ENCODE peak calls at places on chromosomes 7 and 10, in eight cellular contexts. A is left ventricle myocardium inferior, I is colonic mucosa, M is left lung, S is endodermal cell, Y is AG04450, J is neural progenitor cell, K is hepatocyte. X is an unnamed sample.
A peak's percentile ranks its signal among the peaks of the same experiment; 100 is the strongest.

GRCh38 chr7:83005410-83005809 is 157.3 kb downstream of the PCLO start:
- DNase-seq in A (no peak), I (no peak), M (no peak), S (no peak), Y (no peak), J (peak; percentile 36), K (peak; percentile 11), X (no peak)

GRCh38 chr7:150405584-150406310 is 26.6 kb downstream of the ZNF775 start:
- DNase-seq in A (no peak), I (peak; percentile 59), M (no peak), S (peak; percentile 85), Y (no peak), J (peak; percentile 78), K (peak; percentile 55), X (peak; percentile 9)

GRCh38 chr10:45555789-45556188 is 116.8 kb downstream of the ZFAND4 start:
- DNase-seq in A (no peak), I (no peak), M (no peak), S (no peak), Y (no peak), J (no peak), K (no peak), X (no peak)

GRCh38 chr10:28326516-28327493 is 23.9 kb upstream of the MPP7 start:
- DNase-seq in A (peak; percentile 23), I (no peak), M (peak; percentile 42), S (peak; percentile 53), Y (no peak), J (no peak), K (peak; percentile 24), X (no peak)

GRCh38 chr10:122234416-122234815 is 36.7 kb upstream of the BTBD16 start:
- DNase-seq in A (no peak), I (no peak), M (no peak), S (no peak), Y (no peak), J (peak; percentile 20), K (no peak), X (no peak)

GRCh38 chr10:4316166-4316810 is 509.7 kb upstream of the AKR1E2 start:
- DNase-seq in A (peak; percentile 34), I (no peak), M (no peak), S (no peak), Y (peak; percentile 4), J (no peak), K (no peak), X (no peak)

GRCh38 chr7:102412548-102412947 is 16.4 kb downstream of the PRKRIP1 start:
- DNase-seq in A (peak; percentile 46), I (no peak), M (no peak), S (peak; percentile 83), Y (no peak), J (peak; percentile 38), K (no peak), X (peak; percentile 52)

GRCh38 chr7:110322796-110323195 is 768.1 kb upstream of the LRRN3 start:
- DNase-seq in A (no peak), I (no peak), M (no peak), S (no peak), Y (no peak), J (no peak), K (no peak), X (no peak)

GRCh38 chr7:151391358-151391730 is 18.5 kb downstream of the WDR86 start:
- DNase-seq in A (no peak), I (no peak), M (no peak), S (no peak), Y (no peak), J (no peak), K (no peak), X (no peak)

GRCh38 chr7:38773430-38773829 is 135.6 kb downstream of the VPS41 start:
- DNase-seq in A (no peak), I (no peak), M (no peak), S (no peak), Y (no peak), J (no peak), K (no peak), X (no peak)

GRCh38 chr10:89929282-89930026 is 228.1 kb downstream of the KIF20B start:
- DNase-seq in A (no peak), I (no peak), M (no peak), S (no peak), Y (no peak), J (no peak), K (no peak), X (no peak)

GRCh38 chr7:81618400-81619014 is 151.3 kb downstream of the HGF start:
- DNase-seq in A (no peak), I (no peak), M (no peak), S (no peak), Y (peak; percentile 79), J (no peak), K (peak; percentile 26), X (peak; percentile 53)

GRCh38 chr7:28626629-28627262 is 214.4 kb downstream of the CREB5 start:
- DNase-seq in A (no peak), I (peak; percentile 21), M (no peak), S (peak; percentile 83), Y (no peak), J (peak; percentile 60), K (no peak), X (peak; percentile 66)

GRCh38 chr10:122310311-122311050 is 39.4 kb downstream of the BTBD16 start:
- DNase-seq in A (no peak), I (peak; percentile 85), M (no peak), S (peak; percentile 70), Y (no peak), J (no peak), K (peak; percentile 88), X (no peak)

GRCh38 chr7:1817061-1817712 is 147.1 kb downstream of the ELFN1 start:
- DNase-seq in A (no peak), I (no peak), M (no peak), S (no peak), Y (no peak), J (no peak), K (no peak), X (no peak)

GRCh38 chr10:13348216-13349017 is at the start of gene SEPHS1:
- DNase-seq in A (peak; percentile 75), I (peak; percentile 82), M (peak; percentile 79), S (peak; percentile 92), Y (no peak), J (peak; percentile 81), K (peak; percentile 83), X (peak; percentile 83)
- TF ChIP-seq CTCF in A (peak; percentile 26), I (no peak), M (no peak), S (no peak), Y (no peak), J (no peak), K (peak; percentile 16), X (no peak)

DNA sequence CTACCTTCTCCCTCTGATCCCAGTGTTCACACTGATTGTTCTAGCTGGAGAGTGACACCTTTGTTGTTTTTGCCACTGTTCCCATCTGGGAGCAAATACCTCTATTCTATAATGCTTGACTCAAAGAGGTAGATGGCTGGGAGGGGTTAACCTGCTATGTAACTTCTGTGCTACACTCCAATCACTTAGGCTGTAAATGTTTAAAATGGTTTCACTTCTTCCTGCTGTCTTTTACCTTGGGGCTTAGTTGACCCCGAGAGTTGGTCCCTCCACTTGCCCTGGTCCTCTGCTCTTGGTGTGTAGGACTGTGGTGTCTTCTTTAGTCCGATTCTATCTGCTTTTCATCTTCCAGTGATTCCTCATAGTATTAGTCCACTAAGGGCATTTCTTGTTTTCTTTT is 22.3 kb downstream of the KLHDC10 start:
- DNase-seq in A (no peak), I (no peak), M (no peak), S (peak; percentile 42), Y (no peak), J (no peak), K (no peak), X (no peak)
- H3K27ac ChIP-seq in A (no peak overlapping the region), I (no peak overlapping the region), M (no peak overlapping the region), S (no peak overlapping the region), Y (no peak overlapping the region), J (no peak overlapping the region), K (no peak overlapping the region), X (no peak overlapping the region)

DNA sequence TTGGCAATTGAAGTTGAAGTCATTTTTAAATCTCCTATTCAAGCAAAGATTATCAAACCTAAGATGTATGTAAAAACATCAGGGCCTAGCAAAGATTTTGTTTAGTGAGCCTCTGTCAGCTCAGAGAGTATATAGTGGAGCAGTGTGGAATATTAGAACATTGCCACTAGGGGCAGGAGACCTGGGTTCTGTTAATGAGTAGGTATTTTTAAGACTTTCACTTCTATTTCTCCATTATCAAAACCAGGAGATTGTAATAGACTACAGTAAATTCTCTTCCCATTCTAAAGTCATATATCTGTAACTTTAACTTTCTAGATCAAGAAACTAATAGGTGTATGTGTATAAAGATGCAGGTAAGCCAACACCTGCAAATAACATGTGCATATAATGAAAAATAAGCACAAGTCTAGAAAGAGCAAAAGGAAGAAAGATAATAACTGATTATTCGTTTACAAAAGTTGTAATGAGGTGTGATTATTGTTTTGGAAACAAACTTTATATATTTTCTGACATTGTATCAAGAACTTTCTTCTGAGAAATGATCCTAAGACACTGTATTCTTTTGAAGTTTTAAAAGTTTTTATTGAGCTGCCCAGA is 64.4 kb downstream of the KCND2 start:
- DNase-seq in A (no peak), I (no peak), M (no peak), S (no peak), Y (no peak), J (peak; percentile 42), K (peak; percentile 34), X (peak; percentile 2)
- TF ChIP-seq CTCF in A (peak; percentile 40), I (peak; percentile 15), M (no peak), S (peak; percentile 85), Y (peak; percentile 55), J (peak; percentile 79), K (peak; percentile 50), X (peak; percentile 64)

GRCh38 chr7:127893547-127893946 is 137.7 kb downstream of the LRRC4 start:
- DNase-seq in A (no peak), I (no peak), M (no peak), S (no peak), Y (no peak), J (no peak), K (no peak), X (no peak)

GRCh38 chr7:127891144-127891543 is 140.1 kb downstream of the LRRC4 start:
- DNase-seq in A (no peak), I (no peak), M (no peak), S (no peak), Y (no peak), J (no peak), K (no peak), X (no peak)

GRCh38 chr7:127891854-127892438 is 139.3 kb downstream of the LRRC4 start:
- DNase-seq in A (no peak), I (no peak), M (no peak), S (no peak), Y (no peak), J (no peak), K (peak; percentile 19), X (no peak)

GRCh38 chr7:127890726-127891125 is 140.5 kb downstream of the LRRC4 start:
- DNase-seq in A (no peak), I (no peak), M (no peak), S (no peak), Y (no peak), J (no peak), K (no peak), X (no peak)

DNA sequence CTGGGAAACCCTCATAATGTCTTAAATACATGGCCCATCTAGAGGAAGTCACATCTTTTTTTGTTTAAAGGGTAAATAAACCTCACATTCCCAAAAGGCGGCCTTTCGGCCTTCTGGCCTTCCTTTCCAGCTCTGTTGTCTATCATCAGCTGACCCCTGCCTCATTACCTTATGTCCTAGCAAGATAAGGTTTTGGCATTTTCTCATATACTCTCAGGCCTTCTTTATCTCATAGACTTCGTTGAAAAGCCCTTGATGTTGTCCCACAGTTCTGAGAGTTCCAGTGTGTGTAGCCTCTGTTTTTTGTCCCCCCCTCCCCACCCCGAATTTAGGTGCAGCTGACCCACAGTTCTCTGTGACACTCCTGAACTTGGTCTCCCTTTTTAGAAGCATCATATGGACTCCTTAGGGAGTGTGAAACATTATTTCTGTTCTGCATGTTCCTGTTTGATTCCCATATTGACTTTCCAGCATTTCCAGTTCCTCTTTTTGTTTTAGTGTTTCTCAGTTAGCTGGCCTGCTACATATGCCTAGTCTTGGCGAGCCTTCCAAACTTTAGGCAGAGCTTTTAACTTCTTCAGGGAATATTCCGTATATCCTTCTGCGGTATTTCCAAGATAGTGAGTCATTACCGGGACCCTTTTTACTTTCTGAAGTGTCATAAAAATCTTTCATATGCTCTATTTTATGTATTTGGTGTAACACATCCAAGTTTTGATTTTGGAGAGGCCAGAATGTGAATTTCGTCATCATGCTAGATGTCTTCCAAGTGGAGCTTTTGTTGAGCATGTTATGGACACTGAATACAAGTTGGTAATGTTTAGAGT is 138.5 kb downstream of the LRRC4 start:
- DNase-seq in A (no peak), I (no peak), M (no peak), S (no peak), Y (no peak), J (no peak), K (no peak), X (no peak)
- H3K27ac ChIP-seq in A (no peak overlapping the region), I (no peak overlapping the region), M (no peak overlapping the region), S (no peak overlapping the region), Y (no peak overlapping the region), J (no peak overlapping the region), K (peak overlapping the region; percentile 66), X (no peak overlapping the region)

X was measured in RWPE1.